ENCODE peak calls at places on chromosomes 2 and 18, in four cellular contexts. R, U, W and K are unnamed samples.

GRCh38 chr18:66682855-66683322 is 79.0 kb upstream of the CDH19 start:
- DNase-seq in R (no peak), U (no peak), W (no peak), K (no peak)

GRCh38 chr2:31347788-31348187 is 66.8 kb downstream of the XDH start:
- DNase-seq in R (no peak), U (peak), W (no peak), K (peak)

GRCh38 chr18:4125246-4125938 is 329.7 kb downstream of the DLGAP1 start:
- DNase-seq in R (no peak), U (peak), W (no peak), K (no peak)

GRCh38 chr18:67199993-67200617 is 316.4 kb downstream of the DSEL start:
- DNase-seq in U (peak), R (peak), W (no peak), K (peak)

GRCh38 chr2:158079672-158080071 is 22.0 kb upstream of the UPP2 start:
- DNase-seq in R (no peak), U (no peak), W (no peak), K (no peak)

GRCh38 chr18:48798334-48799197 is 152.2 kb downstream of the SMAD7 start:
- DNase-seq in R (no peak), U (no peak), W (peak), K (no peak)

GRCh38 chr18:79425573-79425895 is 29.8 kb downstream of the NFATC1 start:
- DNase-seq in W (no peak), R (no peak), U (no peak), K (no peak)

GRCh38 chr2:76175295-76175694 is 464.6 kb upstream of the GCFC2 start:
- DNase-seq in R (no peak), U (no peak), W (no peak), K (no peak)

GRCh38 chr2:10283106-10284062 is 19.3 kb upstream of the HPCAL1 start:
- DNase-seq in U (no peak), W (no peak), R (peak), K (no peak)

GRCh38 chr18:40159141-40160017 is 1795.7 kb upstream of the PIK3C3 start:
- DNase-seq in R (peak), U (peak), W (no peak), K (no peak)

GRCh38 chr18:72898870-72899840 is 31.4 kb upstream of the NETO1 start:
- DNase-seq in U (no peak), R (peak), W (no peak), K (no peak)

GRCh38 chr2:9694661-9695060 is 63.9 kb upstream of the YWHAQ start:
- DNase-seq in R (no peak), W (no peak), U (no peak), K (no peak)

GRCh38 chr18:49238433-49239042 is 221.9 kb downstream of the DYM start:
- DNase-seq in U (peak), R (peak), W (no peak), K (no peak)

GRCh38 chr2:240502430-240503121 is 55.2 kb downstream of the ANKMY1 start:
- DNase-seq in R (no peak), W (no peak), U (no peak), K (no peak)

GRCh38 chr2:136410673-136411072 is 292.7 kb upstream of the CXCR4 start:
- DNase-seq in W (no peak), R (no peak), U (no peak), K (no peak)

GRCh38 chr2:36626756-36627155 is 28.8 kb upstream of the FEZ2 start:
- DNase-seq in U (no peak), W (no peak), R (no peak), K (no peak)

GRCh38 chr18:6374340-6374739 is 40.4 kb downstream of the L3MBTL4 start:
- DNase-seq in U (no peak), R (no peak), W (no peak), K (no peak)

GRCh38 chr18:62979172-62979571 is 263.8 kb downstream of the PHLPP1 start:
- DNase-seq in R (peak), W (no peak), U (peak), K (peak)

GRCh38 chr2:73232471-73233153 is 427 bp downstream of the PRADC1 start:
- DNase-seq in W (peak), R (no peak), U (no peak), K (no peak)

GRCh38 chr18:9755110-9755509 is 47.0 kb downstream of the RAB31 start:
- DNase-seq in U (no peak), W (no peak), R (no peak), K (no peak)

GRCh38 chr18:11953113-11953512 is 28.2 kb upstream of the IMPA2 start:
- DNase-seq in R (no peak), W (no peak), U (no peak), K (no peak)

GRCh38 chr18:44887227-44887631 is 206.5 kb downstream of the SETBP1 start:
- DNase-seq in R (peak), W (peak), U (no peak), K (no peak)

GRCh38 chr2:30527411-30527810 is 80.4 kb downstream of the LCLAT1 start:
- DNase-seq in R (no peak), W (no peak), U (peak), K (no peak)

GRCh38 chr2:186099772-186100171 is 361.2 kb downstream of the FSIP2 start:
- DNase-seq in R (no peak), U (no peak), W (no peak), K (no peak)

GRCh38 chr2:192444286-192444838 is 249.6 kb upstream of the TMEFF2 start:
- DNase-seq in U (no peak), W (no peak), R (no peak), K (no peak)

GRCh38 chr2:73823916-73824523 is 4.7 kb upstream of the STAMBP start:
- DNase-seq in U (peak), W (peak), R (peak), K (peak)

GRCh38 chr2:167411367-167411766 is 523.1 kb downstream of the XIRP2 start:
- DNase-seq in U (no peak), W (no peak), R (no peak), K (no peak)

GRCh38 chr2:25797607-25798488 is 80.4 kb downstream of the ASXL2 start:
- DNase-seq in U (no peak), W (no peak), R (no peak), K (no peak)

GRCh38 chr2:54574107-54574859 is 118.2 kb downstream of the SPTBN1 start:
- DNase-seq in R (no peak), W (peak), U (no peak), K (no peak)

GRCh38 chr2:98419977-98420725 is 24.5 kb upstream of the INPP4A start:
- DNase-seq in W (no peak), U (no peak), R (no peak), K (no peak)

GRCh38 chr2:142254057-142254456 is 123.2 kb upstream of the LRP1B start:
- DNase-seq in R (no peak), U (no peak), W (no peak), K (no peak)

GRCh38 chr18:40904295-40904694 is 1050.7 kb upstream of the PIK3C3 start:
- DNase-seq in R (no peak), U (peak), W (no peak), K (no peak)

GRCh38 chr18:70041459-70042020 is 93.9 kb upstream of the CD226 start:
- DNase-seq in W (no peak), R (no peak), U (no peak), K (no peak)

GRCh38 chr2:25324905-25325592 is 16.7 kb downstream of the DNMT3A start:
- DNase-seq in R (no peak), W (no peak), U (no peak), K (no peak)

GRCh38 chr18:32975166-32975441 is 202.3 kb upstream of the KLHL14 start:
- DNase-seq in W (no peak), U (no peak), R (no peak), K (no peak)

GRCh38 chr2:224417361-224417729 is 15.4 kb upstream of the FAM124B start:
- DNase-seq in R (no peak), W (no peak), U (no peak), K (no peak)

GRCh38 chr2:211157856-211158463 is 601.6 kb downstream of the CPS1 start:
- DNase-seq in R (peak), W (peak), U (peak), K (peak)

GRCh38 chr2:207385903-207386302 is 143.9 kb upstream of the CREB1 start:
- DNase-seq in W (no peak), R (peak), U (peak), K (no peak)

DNA sequence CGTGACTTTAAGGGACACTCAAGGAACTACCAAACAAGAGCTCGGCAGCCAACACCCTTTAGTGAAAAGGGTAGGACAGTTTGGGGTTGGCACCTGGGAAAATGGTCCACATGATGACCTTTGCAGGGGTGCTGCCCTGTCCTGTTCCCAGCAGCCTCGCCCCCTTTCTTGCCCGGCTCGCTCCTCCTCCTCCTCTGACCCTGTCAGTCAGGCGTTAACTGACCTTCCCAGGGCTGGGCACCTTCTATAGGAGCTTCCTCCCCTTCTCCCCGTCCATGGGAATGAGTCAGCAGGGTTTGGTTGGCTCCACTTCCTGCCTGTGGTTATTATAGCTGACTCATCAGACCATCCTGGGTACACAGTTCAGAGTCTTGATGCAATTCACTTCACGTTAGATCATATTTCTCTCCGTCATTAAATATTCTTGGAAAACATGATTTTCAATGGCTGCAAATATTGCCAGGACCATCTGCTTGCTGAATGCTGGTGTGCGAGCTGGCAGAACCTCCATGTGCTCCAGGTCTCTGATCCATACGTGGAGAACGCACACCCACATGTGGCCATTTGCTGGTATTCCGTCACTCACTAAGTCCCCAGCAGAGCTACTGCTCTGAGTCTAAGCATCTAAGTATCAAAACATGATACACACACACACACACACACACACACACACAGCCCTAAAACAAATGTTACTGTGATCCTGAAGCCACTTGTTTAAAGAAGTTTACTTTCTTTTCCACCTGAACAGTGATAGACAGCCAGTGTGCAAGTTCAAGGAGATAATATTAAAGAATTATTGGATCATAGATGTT is 185.0 kb downstream of the ANAPC1 start:
- DNase-seq in U (peak), W (peak), R (peak), K (peak)
- TF ChIP-seq CTCF in U (peak), W (peak), R (peak), K (peak)

GRCh38 chr2:235762832-235763598 is 269.2 kb downstream of the AGAP1 start:
- DNase-seq in W (no peak), R (no peak), U (no peak), K (no peak)
- TF ChIP-seq CTCF in W (no peak), R (peak), U (peak), K (no peak)

GRCh38 chr2:42808301-42808700 is 15.9 kb upstream of the HAAO start:
- DNase-seq in U (no peak), R (no peak), W (no peak), K (no peak)

GRCh38 chr2:42810126-42810970 is 18.0 kb upstream of the HAAO start:
- DNase-seq in U (peak), R (peak), W (peak), K (peak)

GRCh38 chr2:42810971-42811865 is 18.8 kb upstream of the HAAO start:
- DNase-seq in W (peak), U (no peak), R (no peak), K (peak)

GRCh38 chr2:42809876-42810125 is 17.4 kb upstream of the HAAO start:
- DNase-seq in U (peak), W (peak), R (peak), K (peak)

GRCh38 chr2:42809131-42809875 is 16.9 kb upstream of the HAAO start:
- DNase-seq in U (no peak), W (peak), R (no peak), K (no peak)
- TF ChIP-seq CTCF in U (peak), W (peak), R (peak), K (peak)

DNA sequence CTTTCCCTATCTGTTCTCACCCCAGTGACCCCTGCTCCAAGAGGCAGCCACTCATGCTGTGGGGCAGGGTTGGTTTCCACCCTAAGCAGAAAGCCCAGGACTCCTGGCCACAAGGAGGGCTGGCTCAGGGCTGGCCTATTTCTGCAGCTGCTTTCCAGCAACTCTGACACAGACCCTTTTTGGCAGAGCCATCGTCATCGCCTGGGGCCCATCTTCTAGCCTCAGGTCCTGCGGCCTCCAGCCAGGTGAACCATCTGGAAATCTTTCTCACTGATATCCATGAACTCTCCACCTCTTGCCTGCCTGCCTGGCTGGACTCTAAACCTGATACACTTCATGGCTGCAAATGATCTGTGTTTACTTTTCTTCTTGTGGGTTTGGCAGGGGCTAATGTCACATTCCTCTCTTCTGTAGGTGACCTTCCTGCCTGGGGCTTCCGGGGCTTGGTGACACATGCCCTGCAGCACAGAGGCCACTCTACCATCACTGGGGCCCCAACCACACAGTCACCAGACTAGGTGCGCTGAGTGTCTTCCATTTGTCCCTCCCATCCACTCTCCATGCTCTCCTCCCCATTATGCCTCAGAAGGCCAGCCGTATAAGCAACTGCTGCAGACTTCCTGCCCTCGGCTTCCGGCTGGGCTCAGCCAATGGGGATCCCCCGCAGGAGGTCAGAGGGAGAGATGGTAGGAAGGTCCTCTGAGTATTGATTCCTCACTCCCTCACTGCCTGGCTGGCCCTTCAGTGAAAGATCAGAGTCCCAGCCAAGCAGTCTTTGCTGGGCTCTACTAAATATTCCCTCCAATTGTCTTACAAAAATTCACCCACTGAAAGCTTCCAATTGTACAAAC is 9.7 kb upstream of the COPS8 start:
- DNase-seq in R (no peak), W (no peak), U (no peak), K (no peak)
- TF ChIP-seq CTCF in R (no peak), W (no peak), U (no peak), K (no peak)

DNA sequence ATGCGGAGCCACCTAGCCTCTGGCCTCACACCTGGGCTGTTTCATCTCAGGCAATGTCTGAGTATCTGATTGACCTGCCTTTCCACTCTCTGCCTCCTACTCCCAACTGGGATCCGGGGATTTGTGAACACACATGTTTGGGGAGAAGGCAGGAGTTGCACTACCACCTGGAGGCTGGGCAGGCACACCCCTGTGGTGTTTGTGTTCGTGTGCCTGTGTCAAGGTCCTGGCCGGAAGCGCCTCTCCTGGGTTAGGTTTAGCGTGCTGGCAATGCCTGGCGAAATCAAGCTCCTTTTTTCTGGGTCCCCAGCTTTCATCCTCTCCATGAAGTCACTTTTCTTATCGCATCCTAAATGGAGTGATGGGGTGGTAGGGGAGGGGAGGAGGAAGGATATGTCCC is 63.9 kb downstream of the GATA6 start:
- DNase-seq in W (peak), R (no peak), U (no peak), K (no peak)
- TF ChIP-seq CTCF in W (peak), R (no peak), U (no peak), K (no peak)

DNA sequence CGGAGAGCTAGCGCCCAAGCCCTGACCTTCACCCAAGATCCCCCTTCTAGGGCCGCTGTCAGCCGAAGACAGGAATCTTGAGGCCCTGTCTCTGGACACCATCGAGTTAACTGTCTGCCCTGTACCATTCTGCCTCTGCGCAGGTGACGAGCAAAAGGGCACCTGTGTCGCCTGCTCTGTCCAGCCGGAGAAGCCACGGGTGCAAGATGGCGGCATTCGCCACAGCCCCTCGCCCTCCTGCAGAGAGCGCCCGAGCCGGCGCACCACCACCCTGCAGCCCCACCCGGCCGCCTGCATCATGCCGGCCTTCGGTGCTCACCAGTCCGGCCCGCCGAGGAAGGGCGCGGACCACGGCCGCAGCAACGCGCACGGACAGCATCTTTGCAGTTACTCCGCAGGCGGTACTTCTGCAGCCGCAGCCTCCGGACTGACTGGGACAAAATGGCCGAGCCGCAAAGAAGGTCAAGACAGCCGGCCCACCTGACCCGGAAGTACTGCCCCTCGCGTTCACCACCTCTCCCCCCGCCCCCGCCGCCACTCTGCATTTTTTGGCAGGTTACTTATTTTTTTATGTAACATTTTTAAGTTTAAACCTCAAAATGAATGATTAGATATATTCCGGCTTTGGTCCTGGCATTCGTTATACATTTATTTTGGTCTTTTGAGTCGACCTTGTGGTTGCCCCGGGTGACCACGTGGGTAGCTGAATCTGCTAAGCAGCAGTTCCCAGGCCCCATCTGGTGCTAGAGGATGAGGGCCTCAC is at the start of gene ATP5F1A:
- DNase-seq in W (peak), R (peak), U (peak), K (peak)
- TF ChIP-seq CTCF in W (no peak), R (no peak), U (no peak), K (peak)